ENCODE peak calls at places on chromosomes 13 and 19, in six cellular contexts. Q is ovary, X is thoracic aorta, C is transverse colon, P is tibial artery, J is fibroblast of lung. U is an unnamed sample.

GRCh38 chr13:34864650-34865049 is 77.4 kb upstream of the NBEA start:
- DNase-seq in Q (no peak), X (no peak), C (no peak), P (no peak), J (no peak), U (peak; percentile 21)

GRCh38 chr19:47663435-47663910 is 49.7 kb upstream of the EHD2 start:
- DNase-seq in Q (no peak), X (no peak), C (no peak), P (no peak), J (peak; percentile 96), U (no peak)

GRCh38 chr13:98144501-98145350 is 1.8 kb downstream of the FARP1 start:
- DNase-seq in Q (no peak), X (no peak), C (no peak), P (no peak), J (peak; percentile 77), U (no peak)

GRCh38 chr13:39350461-39350881 is 252.5 kb downstream of the LHFPL6 start:
- DNase-seq in Q (no peak), X (no peak), C (no peak), P (no peak), J (no peak), U (no peak)

GRCh38 chr13:106063591-106064308 is 471.7 kb downstream of the EFNB2 start:
- DNase-seq in Q (no peak), X (no peak), C (no peak), P (no peak), J (peak; percentile 55), U (no peak)

GRCh38 chr13:42420304-42420703 is 148.4 kb downstream of the AKAP11 start:
- DNase-seq in Q (no peak), X (no peak), C (no peak), P (no peak), J (no peak), U (no peak)

GRCh38 chr13:77980592-77980991 is 62.0 kb upstream of the EDNRB start:
- DNase-seq in Q (no peak), X (no peak), C (no peak), P (no peak), J (peak; percentile 86), U (no peak)

GRCh38 chr19:10960314-10961072 is at the start of gene SMARCA4:
- DNase-seq in Q (peak; percentile 97), X (peak; percentile 75), C (peak; percentile 99), P (peak; percentile 93), J (peak; percentile 97), U (peak; percentile 98)

GRCh38 chr19:48556163-48556562 is 4.2 kb downstream of the SULT2B1 start:
- DNase-seq in Q (no peak), X (no peak), C (peak; percentile 61), P (no peak), J (peak; percentile 68), U (no peak)

GRCh38 chr13:59422646-59423045 is 741.1 kb downstream of the DIAPH3 start:
- DNase-seq in Q (no peak), X (no peak), C (no peak), P (no peak), J (no peak), U (no peak)

GRCh38 chr19:31167695-31168094 is 181.5 kb downstream of the TSHZ3 start:
- DNase-seq in Q (no peak), X (no peak), C (no peak), P (no peak), J (no peak), U (no peak)

GRCh38 chr19:11624064-11624463 is 26.8 kb downstream of the ZNF627 start:
- DNase-seq in Q (no peak), X (no peak), C (no peak), P (no peak), J (peak; percentile 40), U (no peak)

GRCh38 chr13:85798999-85799646 is at the start of gene SLITRK6:
- DNase-seq in Q (no peak), X (no peak), C (no peak), P (no peak), J (peak; percentile 91), U (no peak)

GRCh38 chr13:59099182-59099950 is 1064.4 kb downstream of the DIAPH3 start:
- DNase-seq in Q (no peak), X (no peak), C (no peak), P (no peak), J (peak; percentile 33), U (no peak)

GRCh38 chr19:50909240-50910070 is 1.7 kb downstream of the KLK4 start:
- DNase-seq in Q (no peak), X (no peak), C (peak; percentile 84), P (no peak), J (no peak), U (peak; percentile 19)

GRCh38 chr13:100789481-100789880 is 114.9 kb upstream of the TMTC4 start:
- DNase-seq in Q (no peak), X (no peak), C (no peak), P (no peak), J (no peak), U (no peak)

GRCh38 chr19:38928406-38929001 is 2.1 kb downstream of the SARS2 start:
- DNase-seq in Q (no peak), X (no peak), C (no peak), P (no peak), J (no peak), U (no peak)

GRCh38 chr19:1853295-1854031 is 5.2 kb upstream of the REXO1 start:
- DNase-seq in Q (peak; percentile 59), X (no peak), C (peak; percentile 94), P (peak; percentile 70), J (peak; percentile 74), U (no peak)

GRCh38 chr13:31038834-31039552 is 106.5 kb downstream of the TEX26 start:
- DNase-seq in Q (no peak), X (no peak), C (no peak), P (no peak), J (peak; percentile 25), U (no peak)

GRCh38 chr19:13100031-13100588 is 2.5 kb downstream of the LYL1 start:
- DNase-seq in Q (no peak), X (no peak), C (no peak), P (no peak), J (no peak), U (peak; percentile 26)

GRCh38 chr13:28336193-28336657 is 158.7 kb downstream of the FLT1 start:
- DNase-seq in Q (no peak), X (no peak), C (no peak), P (no peak), J (no peak), U (peak; percentile 37)

GRCh38 chr19:1158885-1159448 is 15.1 kb downstream of the SBNO2 start:
- DNase-seq in Q (no peak), X (no peak), C (no peak), P (no peak), J (no peak), U (no peak)

GRCh38 chr13:99018418-99019180 is 40.7 kb upstream of the DOCK9 start:
- DNase-seq in Q (no peak), X (no peak), C (no peak), P (no peak), J (peak; percentile 79), U (no peak)

GRCh38 chr19:41882568-41883462 is at the start of gene ARHGEF1:
- DNase-seq in Q (peak; percentile 49), X (no peak), C (peak; percentile 75), P (peak; percentile 35), J (peak; percentile 18), U (peak; percentile 51)

GRCh38 chr13:21948781-21949474 is 278.1 kb downstream of the FGF9 start:
- DNase-seq in Q (no peak), X (no peak), C (no peak), P (no peak), J (no peak), U (no peak)

DNA sequence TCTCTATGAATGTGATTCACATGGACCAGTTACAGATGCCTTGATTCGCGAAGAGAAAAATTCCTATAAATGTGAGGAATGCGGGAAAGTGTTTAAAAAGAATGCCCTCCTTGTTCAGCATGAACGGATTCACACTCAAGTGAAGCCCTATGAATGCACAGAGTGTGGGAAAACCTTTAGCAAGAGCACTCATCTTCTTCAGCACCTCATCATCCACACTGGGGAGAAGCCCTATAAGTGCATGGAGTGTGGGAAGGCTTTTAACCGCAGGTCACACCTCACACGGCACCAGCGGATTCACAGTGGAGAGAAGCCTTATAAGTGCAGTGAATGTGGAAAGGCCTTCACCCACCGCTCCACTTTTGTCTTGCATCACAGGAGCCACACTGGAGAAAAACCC is 7.7 kb downstream of the ZNF543 start:
- DNase-seq in Q (no peak), X (no peak), C (no peak), P (no peak), J (no peak), U (no peak)
- H3K9me3 ChIP-seq in Q (peaks cover 59% of the 10 kb centered on the region), X (peaks cover 53% of the 10 kb centered on the region), C (peaks cover 30% of the 10 kb centered on the region), P (peaks cover 97% of the 10 kb centered on the region), J (no peaks in the 10 kb centered on the region), U (no peaks in the 10 kb centered on the region)

GRCh38 chr13:45849408-45849807 is 2.1 kb downstream of the SIAH3 start:
- DNase-seq in Q (no peak), X (no peak), C (no peak), P (no peak), J (no peak), U (no peak)

GRCh38 chr13:45846681-45847080 is 4.9 kb downstream of the SIAH3 start:
- DNase-seq in Q (no peak), X (no peak), C (no peak), P (no peak), J (no peak), U (no peak)

GRCh38 chr13:45850020-45850613 is 1.4 kb downstream of the SIAH3 start:
- DNase-seq in Q (no peak), X (no peak), C (no peak), P (no peak), J (no peak), U (no peak)

GRCh38 chr13:45847554-45848224 is 3.9 kb downstream of the SIAH3 start:
- DNase-seq in Q (no peak), X (no peak), C (peak; percentile 18), P (peak; percentile 36), J (no peak), U (no peak)

DNA sequence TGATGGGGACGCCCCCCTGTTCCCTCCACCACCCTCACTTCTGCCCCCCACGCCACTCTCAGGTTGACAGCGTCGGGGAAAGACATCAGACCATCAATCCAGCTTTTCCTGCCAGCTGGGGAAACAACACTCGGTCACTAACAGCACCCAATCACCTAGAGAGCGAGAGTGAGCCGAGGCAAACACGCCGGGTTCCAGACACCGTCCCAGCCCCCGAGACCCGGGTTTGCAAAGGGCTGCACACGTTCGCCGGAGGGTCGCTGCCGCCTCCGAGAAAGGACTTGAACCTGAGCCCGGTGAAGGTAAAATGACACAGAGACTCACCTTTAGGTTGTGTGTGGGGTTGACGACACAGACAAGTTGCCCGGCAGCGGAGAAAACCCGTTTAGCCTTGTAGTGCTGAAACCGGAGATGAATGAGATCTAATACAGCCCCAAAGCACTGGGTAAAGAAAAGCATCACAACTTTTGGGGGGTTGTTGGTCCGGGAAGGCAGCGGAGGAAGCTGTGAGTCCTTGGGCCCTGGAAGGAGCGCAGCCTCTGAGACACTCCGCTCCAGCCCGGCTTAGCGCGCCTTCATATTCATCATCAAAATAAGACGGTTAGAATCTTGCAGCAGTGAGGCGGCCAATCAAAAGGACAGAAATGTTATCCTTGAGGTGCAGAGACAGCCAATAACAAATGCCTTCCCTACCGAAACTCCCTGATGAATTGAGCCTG is at the start of gene SIAH3:
- DNase-seq in Q (no peak), X (no peak), C (no peak), P (no peak), J (peak; percentile 21), U (no peak)
- H3K9me3 ChIP-seq in Q (no peaks in the 10 kb centered on the region), X (peaks cover 4% of the 10 kb centered on the region), C (no peaks in the 10 kb centered on the region), P (peaks cover 9% of the 10 kb centered on the region), J (no peaks in the 10 kb centered on the region), U (no peaks in the 10 kb centered on the region)

GRCh38 chr19:44131955-44132354 is 9.4 kb upstream of the ZNF234 start:
- DNase-seq in Q (no peak), X (no peak), C (no peak), P (no peak), J (no peak), U (no peak)
- H3K9me3 ChIP-seq in Q (peaks cover 44% of the 10 kb centered on the region), X (peaks cover 88% of the 10 kb centered on the region), C (peaks cover 27% of the 10 kb centered on the region), P (peaks cover 91% of the 10 kb centered on the region), J (no peaks in the 10 kb centered on the region), U (peaks cover 60% of the 10 kb centered on the region)

GRCh38 chr13:103547914-103548313 is 481.7 kb upstream of the SLC10A2 start:
- DNase-seq in Q (no peak), X (no peak), C (no peak), P (no peak), J (no peak), U (no peak)
- H3K9me3 ChIP-seq in Q (no peaks in the 10 kb centered on the region), X (peaks cover 3% of the 10 kb centered on the region), C (no peaks in the 10 kb centered on the region), P (peaks cover under 1% of the 10 kb centered on the region), J (no peaks in the 10 kb centered on the region), U (no peaks in the 10 kb centered on the region)

U was measured in uterus.